ENCODE peak calls at places on chromosomes 4 and X, in seven cellular contexts. A is fibroblast of mammary gland, I is cardiac fibroblast, D is suprapubic skin, S is fibroblast of lung, Z is psoas muscle, K is cardiac muscle cell. N is an unnamed sample.

GRCh38 chrX:50536955-50537354 is 66.3 kb upstream of the DGKK start:
- DNase-seq in A (no peak), I (no peak), D (no peak), S (no peak), Z (no peak), K (no peak), N (no peak)

GRCh38 chrX:13029341-13029740 is 15.1 kb downstream of the FAM9C start:
- DNase-seq in A (peak; percentile 30), I (peak; percentile 62), D (peak; percentile 75), S (peak; percentile 55), Z (peak; percentile 64), K (peak; percentile 59), N (no peak)

GRCh38 chr4:113332701-113333100 is 283.2 kb downstream of the ANK2 start:
- DNase-seq in A (no peak), I (no peak), D (no peak), S (no peak), Z (no peak), K (no peak), N (no peak)

GRCh38 chr4:704198-704891 is 1.3 kb upstream of the PCGF3 start:
- DNase-seq in A (no peak), I (no peak), D (no peak), S (no peak), Z (no peak), K (no peak), N (no peak)

GRCh38 chrX:51834076-51834475 is 59.3 kb upstream of the MAGED1 start:
- DNase-seq in A (no peak), I (no peak), D (no peak), S (no peak), Z (no peak), K (no peak), N (no peak)

GRCh38 chrX:18210470-18210869 is 10.2 kb downstream of the BEND2 start:
- DNase-seq in A (peak; percentile 25), I (peak; percentile 0), D (no peak), S (peak; percentile 2), Z (no peak), K (peak; percentile 2), N (no peak)

GRCh38 chr4:37383579-37384229 is 139.2 kb downstream of the NWD2 start:
- DNase-seq in A (peak; percentile 30), I (peak; percentile 40), D (no peak), S (peak; percentile 6), Z (no peak), K (peak; percentile 40), N (no peak)

GRCh38 chrX:103017542-103017941 is 46.4 kb downstream of the BEX1 start:
- DNase-seq in A (no peak), I (no peak), D (no peak), S (no peak), Z (no peak), K (no peak), N (no peak)

GRCh38 chr4:105951198-105951597 is 55.9 kb downstream of the NPNT start:
- DNase-seq in A (peak; percentile 40), I (peak; percentile 54), D (no peak), S (peak; percentile 44), Z (no peak), K (peak; percentile 69), N (peak; percentile 31)

GRCh38 chrX:13212191-13212651 is 107.6 kb downstream of the ATXN3L start:
- DNase-seq in A (peak; percentile 23), I (peak; percentile 59), D (no peak), S (no peak), Z (no peak), K (peak; percentile 50), N (no peak)

GRCh38 chr4:26573389-26573794 is 10.5 kb upstream of the TBC1D19 start:
- DNase-seq in A (no peak), I (no peak), D (no peak), S (peak; percentile 91), Z (no peak), K (no peak), N (no peak)

GRCh38 chrX:23885803-23886202 is 21.9 kb downstream of the APOO start:
- DNase-seq in A (no peak), I (no peak), D (no peak), S (no peak), Z (no peak), K (no peak), N (no peak)

GRCh38 chr4:88211473-88212252 is 53.2 kb upstream of the ABCG2 start:
- DNase-seq in A (peak; percentile 49), I (peak; percentile 62), D (no peak), S (no peak), Z (no peak), K (peak; percentile 59), N (no peak)

GRCh38 chr4:5957091-5957490 is 61.1 kb downstream of the C4orf50 start:
- DNase-seq in A (no peak), I (no peak), D (no peak), S (no peak), Z (no peak), K (no peak), N (no peak)

GRCh38 chr4:178481564-178481963 is 1039.3 kb upstream of the AGA start:
- DNase-seq in A (no peak), I (no peak), D (no peak), S (no peak), Z (no peak), K (no peak), N (no peak)

GRCh38 chrX:103878466-103879151 is 46.6 kb upstream of the RAB9B start:
- DNase-seq in A (peak; percentile 65), I (peak; percentile 81), D (no peak), S (peak; percentile 84), Z (no peak), K (peak; percentile 81), N (peak; percentile 21)

GRCh38 chrX:49250066-49250465 is 14.4 kb downstream of the FOXP3 start:
- DNase-seq in A (no peak), I (no peak), D (no peak), S (no peak), Z (no peak), K (no peak), N (no peak)

GRCh38 chrX:151722241-151722846 is 6.5 kb downstream of the FATE1 start:
- DNase-seq in A (peak; percentile 13), I (peak; percentile 23), D (peak; percentile 48), S (peak; percentile 4), Z (no peak), K (peak; percentile 34), N (no peak)

GRCh38 chr4:38815879-38816782 is 11.5 kb upstream of the TLR1 start:
- DNase-seq in A (peak; percentile 20), I (no peak), D (no peak), S (peak; percentile 30), Z (no peak), K (no peak), N (no peak)

GRCh38 chr4:14987054-14987453 is 15.2 kb upstream of the CPEB2 start:
- DNase-seq in A (no peak), I (no peak), D (no peak), S (no peak), Z (no peak), K (no peak), N (no peak)

GRCh38 chrX:129600981-129601424 is 53.8 kb downstream of the APLN start:
- DNase-seq in A (peak; percentile 31), I (peak; percentile 33), D (no peak), S (peak; percentile 15), Z (no peak), K (peak; percentile 32), N (no peak)

GRCh38 chr4:163143532-163143931 is 23.2 kb downstream of the NAF1 start:
- DNase-seq in A (no peak), I (no peak), D (no peak), S (no peak), Z (no peak), K (no peak), N (no peak)

GRCh38 chrX:137362583-137362982 is 203.3 kb upstream of the ZIC3 start:
- DNase-seq in A (no peak), I (no peak), D (no peak), S (no peak), Z (no peak), K (no peak), N (no peak)
- TF ChIP-seq CTCF in A (no peak), I (no peak), D (no peak), S (no peak), Z (no peak), K (no peak), N (no peak)

DNA sequence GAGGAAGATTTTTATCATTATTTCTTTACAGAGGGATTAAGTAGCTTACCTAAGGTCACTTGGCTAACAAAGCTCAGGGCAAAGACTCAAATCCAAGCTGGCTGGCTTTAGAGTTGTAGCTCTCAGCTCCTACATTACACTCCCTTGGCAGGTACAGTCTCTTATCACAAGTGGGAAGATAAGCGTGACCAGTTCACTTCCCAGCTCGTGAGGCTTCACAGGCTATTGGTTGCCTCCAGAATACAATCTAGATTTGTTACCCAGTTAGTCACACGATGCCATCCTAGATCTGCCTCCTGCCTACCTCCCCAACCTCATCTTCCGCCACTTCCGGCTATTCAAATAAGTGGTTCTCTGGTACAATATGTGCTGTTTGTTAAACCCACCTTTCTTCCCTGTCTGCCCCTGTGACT is 3.7 kb downstream of the MMRN1 start:
- DNase-seq in A (no peak), I (no peak), D (no peak), S (no peak), Z (no peak), K (no peak), N (no peak)
- H3K4me3 ChIP-seq in A (no peak overlapping the region), I (no peak overlapping the region), D (no peak overlapping the region), S (no peak overlapping the region), Z (no peak overlapping the region), K (no peak overlapping the region), N (no peak overlapping the region)

GRCh38 chr4:169582706-169583105 is 29.7 kb downstream of the NEK1 start:
- DNase-seq in A (peak; percentile 49), I (peak; percentile 15), D (no peak), S (peak; percentile 29), Z (no peak), K (peak; percentile 49), N (no peak)

GRCh38 chr4:169583563-169583962 is 28.8 kb downstream of the NEK1 start:
- DNase-seq in A (peak; percentile 56), I (peak; percentile 34), D (no peak), S (peak; percentile 13), Z (no peak), K (peak; percentile 32), N (no peak)

GRCh38 chr4:169582203-169582602 is 30.2 kb downstream of the NEK1 start:
- DNase-seq in A (no peak), I (no peak), D (no peak), S (no peak), Z (no peak), K (no peak), N (no peak)
- TF ChIP-seq CTCF in A (no peak), I (no peak), D (no peak), S (no peak), Z (no peak), K (no peak), N (no peak)

DNA sequence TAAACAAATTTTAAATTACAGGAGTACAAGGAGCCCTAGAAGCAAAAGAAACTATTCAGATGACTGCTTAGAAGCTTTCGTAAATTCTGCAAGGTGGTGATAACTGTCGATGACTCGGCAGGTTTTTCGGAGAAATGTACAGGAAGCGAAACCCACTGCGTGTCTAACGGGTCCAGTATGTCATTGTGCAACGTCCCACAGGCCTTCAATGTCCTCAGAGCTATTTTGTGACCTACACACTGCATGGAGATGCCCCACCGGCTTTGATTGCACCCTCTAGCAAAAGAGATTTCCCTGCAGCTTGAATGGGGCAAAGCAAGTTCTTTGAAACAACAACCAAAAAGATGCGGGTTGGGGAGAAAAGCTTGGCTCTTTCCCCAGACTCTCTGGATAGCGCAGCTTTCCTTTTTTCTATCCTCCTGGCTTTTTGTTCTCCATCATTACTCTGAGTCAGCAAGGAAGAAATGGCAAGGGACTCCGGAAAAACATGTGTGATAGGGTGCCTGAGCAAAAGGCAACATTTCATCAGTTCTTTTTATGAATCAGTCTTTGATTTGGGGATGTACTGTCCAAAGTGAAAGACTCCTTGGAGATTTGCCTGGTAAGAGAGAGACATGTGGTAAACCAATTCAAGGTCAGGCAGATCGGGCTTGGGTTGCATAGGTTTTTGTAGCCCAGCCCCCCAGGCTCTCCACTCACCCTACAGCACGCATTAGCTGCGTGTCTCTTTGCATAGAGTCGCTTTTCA is 112.0 kb upstream of the TBL1X start:
- DNase-seq in A (peak; percentile 92), I (peak; percentile 70), D (no peak), S (peak; percentile 75), Z (no peak), K (peak; percentile 80), N (no peak)
- H3K4me3 ChIP-seq in A (peak overlapping the region; percentile 13), I (no peak overlapping the region), D (no peak overlapping the region), S (peak overlapping the region; percentile 17), Z (no peak overlapping the region), K (no peak overlapping the region), N (no peak overlapping the region)